ENCODE peak calls at places on chromosomes 7 and 10, in nine cellular contexts. J, K, L, R, Q, W, M, U and E are unnamed samples.

GRCh38 chr10:14184841-14185500 is 145.8 kb downstream of the FRMD4A start:
- DNase-seq in J (no peak), K (no peak), L (no peak), R (no peak), Q (peak), W (no peak), M (no peak), U (no peak), E (no peak)

GRCh38 chr10:87658383-87658795 is 1.3 kb upstream of the PAPSS2 start:
- DNase-seq in J (no peak), K (no peak), L (no peak), R (no peak), Q (peak), W (no peak), M (no peak), U (no peak), E (no peak)

GRCh38 chr7:7201583-7202374 is 19.4 kb downstream of the C1GALT1 start:
- DNase-seq in J (no peak), K (no peak), L (no peak), R (peak), Q (no peak), W (no peak), M (no peak), U (peak), E (no peak)

GRCh38 chr10:11663763-11664555 is 52.5 kb upstream of the USP6NL start:
- DNase-seq in J (no peak), K (no peak), L (no peak), R (no peak), Q (no peak), W (no peak), M (no peak), U (no peak), E (no peak)

GRCh38 chr10:35347899-35348608 is 11.7 kb downstream of the CCNY start:
- DNase-seq in J (no peak), K (no peak), L (no peak), R (no peak), Q (no peak), W (no peak), M (no peak), U (no peak), E (no peak)

GRCh38 chr7:104252409-104253134 is 44.8 kb upstream of the ORC5 start:
- DNase-seq in J (peak), K (peak), L (no peak), R (no peak), Q (no peak), W (no peak), M (no peak), U (no peak), E (peak)

GRCh38 chr10:124829447-124830115 is 28.0 kb downstream of the ABRAXAS2 start:
- DNase-seq in J (no peak), K (no peak), L (no peak), R (no peak), Q (no peak), W (no peak), M (no peak), U (no peak), E (no peak)

GRCh38 chr10:84256510-84257342 is 11.9 kb downstream of the RGR start:
- DNase-seq in J (peak), K (peak), L (no peak), R (no peak), Q (peak), W (no peak), M (peak), U (peak), E (peak)

GRCh38 chr10:110504111-110504735 is 6.5 kb downstream of the DUSP5 start:
- DNase-seq in J (no peak), K (peak), L (no peak), R (no peak), Q (peak), W (peak), M (no peak), U (no peak), E (no peak)

GRCh38 chr10:63266337-63267327 is 133.5 kb downstream of the NRBF2 start:
- DNase-seq in J (no peak), K (no peak), L (no peak), R (no peak), Q (peak), W (no peak), M (no peak), U (no peak), E (no peak)

GRCh38 chr10:947881-948280 is 16.4 kb upstream of the LARP4B start:
- DNase-seq in J (no peak), K (no peak), L (no peak), R (no peak), Q (no peak), W (no peak), M (no peak), U (no peak), E (no peak)

GRCh38 chr10:124798364-124798763 is 3.3 kb upstream of the ABRAXAS2 start:
- DNase-seq in J (no peak), K (no peak), L (no peak), R (no peak), Q (no peak), W (no peak), M (no peak), U (no peak), E (no peak)

GRCh38 chr10:68955786-68956532 is at the start of gene DDX21:
- DNase-seq in J (peak), K (peak), L (peak), R (peak), Q (peak), W (peak), M (peak), U (peak), E (peak)

GRCh38 chr7:94251-94801 is 98.0 kb upstream of the FAM20C start:
- DNase-seq in J (no peak), K (no peak), L (no peak), R (no peak), Q (no peak), W (no peak), M (no peak), U (no peak), E (no peak)

GRCh38 chr10:27448926-27449325 is 55.2 kb upstream of the RAB18 start:
- DNase-seq in J (no peak), K (peak), L (no peak), R (no peak), Q (peak), W (no peak), M (no peak), U (no peak), E (no peak)

GRCh38 chr10:3530346-3531096 is 254.5 kb downstream of the KLF6 start:
- DNase-seq in J (no peak), K (no peak), L (no peak), R (no peak), Q (no peak), W (no peak), M (no peak), U (no peak), E (no peak)

GRCh38 chr7:2307690-2308107 is 6.5 kb downstream of the SNX8 start:
- DNase-seq in J (no peak), K (no peak), L (no peak), R (no peak), Q (no peak), W (no peak), M (no peak), U (no peak), E (no peak)

GRCh38 chr10:70672165-70672992 is at the start of gene ADAMTS14:
- DNase-seq in J (peak), K (no peak), L (no peak), R (no peak), Q (peak), W (no peak), M (peak), U (peak), E (peak)

GRCh38 chr10:92177546-92177945 is 113.3 kb downstream of the CPEB3 start:
- DNase-seq in J (no peak), K (peak), L (no peak), R (no peak), Q (no peak), W (no peak), M (no peak), U (no peak), E (no peak)

GRCh38 chr7:91089382-91089963 is 174.8 kb upstream of the FZD1 start:
- DNase-seq in J (peak), K (peak), L (no peak), R (no peak), Q (peak), W (no peak), M (no peak), U (no peak), E (no peak)

GRCh38 chr10:133028956-133029355 is 58.8 kb upstream of the ADGRA1 start:
- DNase-seq in J (no peak), K (no peak), L (no peak), R (no peak), Q (no peak), W (no peak), M (no peak), U (no peak), E (no peak)

GRCh38 chr10:58894929-58895328 is 281.5 kb upstream of the PHYHIPL start:
- DNase-seq in J (no peak), K (peak), L (no peak), R (no peak), Q (peak), W (no peak), M (no peak), U (no peak), E (no peak)

GRCh38 chr10:124999433-125000365 is 57.8 kb downstream of the ZRANB1 start:
- DNase-seq in J (no peak), K (peak), L (peak), R (no peak), Q (peak), W (peak), M (no peak), U (peak), E (no peak)

GRCh38 chr7:17558558-17559332 is 260.3 kb downstream of the AHR start:
- DNase-seq in J (peak), K (no peak), L (no peak), R (no peak), Q (no peak), W (no peak), M (no peak), U (no peak), E (no peak)

DNA sequence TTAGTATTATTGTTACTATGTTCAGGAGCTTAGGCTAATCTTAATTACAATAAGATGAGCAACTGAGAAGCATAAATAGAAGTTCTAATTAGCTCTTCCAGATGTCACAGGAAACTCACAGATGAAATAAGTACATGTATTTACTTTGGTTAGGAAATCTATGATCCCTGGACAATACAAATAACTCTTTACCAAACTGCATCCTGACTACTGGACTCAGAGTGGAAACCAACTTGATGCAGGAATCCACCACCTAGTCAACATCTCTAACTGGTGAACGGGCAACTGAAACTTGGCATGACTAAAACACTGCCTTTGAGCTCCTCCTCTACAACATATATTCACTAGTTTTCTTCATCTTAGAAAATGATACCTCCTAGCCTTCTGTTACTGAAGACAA is 193.2 kb downstream of the AGMO start:
- DNase-seq in J (no peak), K (no peak), L (no peak), R (no peak), Q (no peak), W (no peak), M (no peak), U (no peak), E (no peak)
- H3K4me3 ChIP-seq in J (no peak), K (no peak), L (no peak), R (no peak), Q (no peak), W (no peak), M (no peak), U (no peak), E (no peak)

GRCh38 chr7:92763636-92764423 is 72.5 kb downstream of the CDK6 start:
- DNase-seq in J (peak), K (peak), L (no peak), R (no peak), Q (peak), W (no peak), M (no peak), U (no peak), E (peak)
- TF ChIP-seq CTCF in J (no peak), K (no peak), L (no peak), R (no peak), Q (no peak), W (no peak), M (no peak), U (no peak), E (no peak)

DNA sequence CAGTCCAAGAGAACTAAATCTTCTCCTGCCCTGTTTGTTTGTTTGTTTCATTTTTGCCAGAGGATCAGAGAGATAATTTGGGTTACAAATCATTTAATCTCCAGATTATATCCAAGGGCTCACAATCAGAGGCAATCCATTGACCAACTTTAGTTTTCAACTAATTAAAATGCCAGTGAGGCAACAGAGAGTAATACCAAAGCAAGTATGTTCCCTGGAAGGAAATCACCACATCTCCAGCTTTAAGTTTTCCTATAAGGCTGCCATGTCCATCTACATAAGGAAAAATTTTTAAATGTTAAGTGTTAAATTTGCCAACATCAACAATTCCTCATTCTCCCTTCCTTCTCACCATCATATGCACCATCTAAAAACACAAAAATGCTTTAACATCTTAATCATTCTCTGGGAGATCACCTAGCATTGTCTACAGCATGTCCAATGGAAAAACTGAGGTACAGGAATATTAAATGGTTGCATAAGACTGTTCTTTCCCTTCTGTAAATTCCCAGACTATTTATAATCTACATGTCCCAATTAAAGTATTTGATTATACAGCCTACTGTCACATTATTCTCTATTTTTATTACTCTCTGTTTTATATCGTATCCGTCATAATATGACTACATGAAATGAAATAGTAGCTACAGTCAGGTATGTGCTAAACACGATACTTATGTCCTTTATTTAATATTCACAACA is 14.1 kb downstream of the USP54 start:
- DNase-seq in J (no peak), K (peak), L (no peak), R (no peak), Q (no peak), W (no peak), M (no peak), U (no peak), E (no peak)
- H3K4me3 ChIP-seq in J (no peak), K (no peak), L (peak), R (no peak), Q (no peak), W (no peak), M (no peak), U (peak), E (no peak)

GRCh38 chr10:77763453-77764430 is 126.1 kb upstream of the KCNMA1 start:
- DNase-seq in J (no peak), K (no peak), L (no peak), R (no peak), Q (no peak), W (no peak), M (peak), U (no peak), E (peak)
- TF ChIP-seq CTCF in J (no peak), K (no peak), L (no peak), R (no peak), Q (peak), W (no peak), M (no peak), U (no peak), E (peak)

DNA sequence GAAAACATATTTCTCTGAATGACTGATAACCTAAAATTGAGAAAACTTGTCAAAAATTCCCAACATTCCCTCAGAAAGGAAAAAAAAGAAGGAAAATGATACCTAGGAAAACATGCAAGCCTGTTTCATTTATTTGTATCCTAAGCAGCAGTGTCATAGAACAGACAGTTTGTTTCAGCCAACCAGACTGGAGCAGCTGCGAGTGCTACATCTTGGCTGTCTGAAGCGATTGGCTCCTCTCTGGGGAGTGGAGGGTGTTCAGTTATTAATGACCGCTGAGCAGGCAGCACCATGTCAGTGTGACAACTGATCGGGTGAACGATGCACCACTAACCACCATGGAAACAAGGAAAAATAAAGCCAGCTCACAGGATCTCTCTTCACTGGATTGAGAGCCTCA is at the start of gene LRRN3:
- DNase-seq in J (no peak), K (peak), L (no peak), R (peak), Q (peak), W (peak), M (peak), U (no peak), E (no peak)
- H3K4me3 ChIP-seq in J (no peak), K (peak), L (peak), R (peak), Q (peak), W (peak), M (peak), U (peak), E (no peak)

DNA sequence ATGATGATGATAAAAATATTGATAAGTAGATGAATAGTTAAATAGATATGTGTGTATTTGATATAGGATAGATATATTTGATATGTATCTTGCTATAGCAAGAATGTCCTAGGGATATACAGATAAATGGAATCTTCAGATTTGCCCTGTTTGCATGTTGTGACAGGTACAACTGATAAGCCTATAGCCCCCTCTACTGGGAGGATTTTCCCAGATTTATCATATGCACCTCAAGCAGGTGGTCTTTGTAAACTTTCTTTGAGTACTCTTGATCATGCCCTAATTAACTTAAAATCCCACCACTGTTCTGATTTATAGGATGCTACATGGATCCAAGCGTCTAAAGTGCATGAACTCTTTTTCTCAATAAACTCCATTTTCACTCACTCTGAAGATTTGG is 1050.7 kb downstream of the SORCS3 start:
- DNase-seq in J (no peak), K (no peak), L (no peak), R (no peak), Q (peak), W (no peak), M (no peak), U (no peak), E (peak)
- TF ChIP-seq CTCF in J (no peak), K (no peak), L (no peak), R (no peak), Q (peak), W (no peak), M (no peak), U (no peak), E (peak)

DNA sequence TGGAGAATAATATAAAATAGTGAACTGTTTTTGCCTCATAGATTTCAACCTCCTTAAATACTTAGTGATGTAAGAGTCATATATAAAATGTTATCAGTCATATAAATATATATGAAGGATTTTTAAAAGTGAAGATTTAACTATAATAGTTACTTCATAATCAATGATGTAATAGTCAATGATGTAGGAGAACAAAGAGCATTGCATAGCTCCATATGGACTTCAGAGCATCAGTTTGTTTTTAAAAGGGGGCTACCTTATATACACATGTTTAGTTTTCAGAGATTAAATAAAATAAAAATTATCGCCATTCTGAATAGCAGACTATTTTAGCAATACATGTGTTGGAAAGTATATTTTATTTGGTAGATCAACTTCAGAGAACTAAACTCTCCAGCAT is 29.1 kb upstream of the EPC1 start:
- DNase-seq in J (no peak), K (no peak), L (no peak), R (no peak), Q (no peak), W (no peak), M (no peak), U (no peak), E (no peak)
- H3K4me3 ChIP-seq in J (peak), K (peak), L (peak), R (peak), Q (peak), W (peak), M (peak), U (peak), E (no peak)